ENCODE peak calls at places on chromosome 12, in seven cellular contexts. L is GM12892, O is GM12891, M is A549, K is breast epithelium, I is tibial nerve, D is IMR-90. Z is an unnamed sample.

GRCh38 chr12:90235642-90236041 is 527.0 kb upstream of the ATP2B1 start:
- DNase-seq in L (no peak), O (no peak), M (no peak), K (no peak), I (no peak), D (no peak), Z (no peak)

GRCh38 chr12:7542813-7543212 is 39.2 kb upstream of the CD163 start:
- DNase-seq in L (no peak), O (no peak), M (no peak), K (no peak), I (no peak), D (peak), Z (no peak)

GRCh38 chr12:131167334-131167733 is 213.6 kb downstream of the ADGRD1 start:
- DNase-seq in L (no peak), O (no peak), M (no peak), K (no peak), I (no peak), D (no peak), Z (no peak)

GRCh38 chr12:93790472-93791152 is 113.4 kb downstream of the CRADD start:
- DNase-seq in L (no peak), O (no peak), M (peak), K (no peak), I (no peak), D (peak), Z (no peak)

GRCh38 chr12:108635201-108635996 is 1.7 kb upstream of the SELPLG start:
- DNase-seq in L (peak), O (peak), M (no peak), K (no peak), I (no peak), D (peak), Z (no peak)

GRCh38 chr12:124742702-124743101 is 121.0 kb downstream of the SCARB1 start:
- DNase-seq in L (no peak), O (no peak), M (no peak), K (no peak), I (no peak), D (no peak), Z (no peak)

GRCh38 chr12:633731-634130 is 29.5 kb downstream of the NINJ2 start:
- DNase-seq in L (no peak), O (no peak), M (no peak), K (no peak), I (no peak), D (no peak), Z (no peak)

GRCh38 chr12:69570000-69570516 is 15.2 kb upstream of the CCT2 start:
- DNase-seq in L (no peak), O (no peak), M (peak), K (no peak), I (no peak), D (no peak), Z (no peak)

GRCh38 chr12:89565002-89565401 is 39.2 kb upstream of the POC1B start:
- DNase-seq in L (no peak), O (no peak), M (no peak), K (no peak), I (no peak), D (no peak), Z (no peak)

GRCh38 chr12:8603858-8604257 is 8.8 kb downstream of the AICDA start:
- DNase-seq in L (no peak), O (no peak), M (peak), K (no peak), I (no peak), D (no peak), Z (no peak)

GRCh38 chr12:114221136-114221838 is 184.7 kb downstream of the TBX5 start:
- DNase-seq in L (no peak), O (no peak), M (no peak), K (no peak), I (no peak), D (no peak), Z (no peak)

GRCh38 chr12:123106640-123107359 is 44.1 kb downstream of the PITPNM2 start:
- DNase-seq in L (no peak), O (no peak), M (peak), K (no peak), I (no peak), D (no peak), Z (no peak)

GRCh38 chr12:56152132-56152755 is at the start of gene MYL6B:
- DNase-seq in L (peak), O (peak), M (peak), K (peak), I (peak), D (peak), Z (peak)
- TF ChIP-seq POLR2A in L (peak), O (peak), M (peak), K (peak), I (peak), D (no peak), Z (peak)

GRCh38 chr12:66514581-66514980 is 164.3 kb downstream of the GRIP1 start:
- DNase-seq in L (no peak), O (no peak), M (no peak), K (no peak), I (no peak), D (no peak), Z (no peak)

GRCh38 chr12:66516133-66516532 is 162.7 kb downstream of the GRIP1 start:
- DNase-seq in L (no peak), O (no peak), M (no peak), K (no peak), I (no peak), D (no peak), Z (no peak)
- TF ChIP-seq POLR2A in L (no peak), O (no peak), M (no peak), K (no peak), I (no peak), D (no peak), Z (no peak)

DNA sequence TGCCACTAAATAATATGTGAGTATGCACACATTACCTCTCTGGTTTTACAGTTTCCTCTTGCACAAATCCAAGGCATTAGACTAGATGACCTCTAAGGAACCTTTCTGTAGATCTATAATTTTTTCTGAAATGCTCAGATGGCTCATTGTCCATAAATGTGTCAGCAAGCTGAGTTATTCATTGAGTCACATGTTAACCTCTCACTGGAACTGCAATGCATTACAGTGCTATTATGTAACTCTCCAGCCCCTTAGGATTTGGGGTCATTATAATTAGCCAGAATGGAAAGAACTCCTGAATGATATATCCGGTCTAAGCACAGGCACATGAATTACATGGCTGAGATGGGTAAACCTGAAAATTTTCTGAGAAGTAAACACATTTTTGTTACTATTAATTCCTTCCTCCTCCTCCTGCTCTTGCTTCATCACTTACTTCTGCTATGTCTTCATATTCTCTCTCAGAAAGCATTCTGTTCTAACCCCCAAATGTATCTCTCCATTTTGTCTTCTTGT is 20.3 kb upstream of the DRAM1 start:
- DNase-seq in L (no peak), O (no peak), M (peak), K (no peak), I (no peak), D (peak), Z (no peak)
- TF ChIP-seq POLR2A in L (no peak), O (no peak), M (no peak), K (no peak), I (no peak), D (no peak), Z (no peak)

DNA sequence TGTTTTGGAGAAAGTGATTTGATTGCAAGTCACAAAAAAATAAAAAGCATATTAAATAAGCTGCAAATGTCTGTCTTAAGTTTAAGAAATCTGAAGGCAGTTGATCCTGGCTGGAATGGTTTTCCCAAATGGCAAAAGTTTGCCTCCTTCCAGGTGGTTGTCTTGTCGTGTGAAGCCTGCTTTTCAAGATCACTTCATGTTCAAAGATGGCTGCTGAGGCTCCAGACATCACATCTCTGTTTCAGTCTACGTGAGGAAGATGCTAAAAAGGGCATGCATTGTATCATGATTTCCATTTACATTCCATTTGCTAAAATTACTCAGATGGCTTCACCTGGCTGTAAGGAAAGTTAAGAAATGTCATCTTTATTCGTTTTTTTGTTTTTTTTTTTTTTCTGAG is 31.6 kb upstream of the HMGA2 start:
- DNase-seq in L (no peak), O (no peak), M (no peak), K (no peak), I (no peak), D (no peak), Z (no peak)
- TF ChIP-seq POLR2A in L (no peak), O (no peak), M (no peak), K (no peak), I (no peak), D (no peak), Z (no peak)

GRCh38 chr12:112386726-112387125 is 4.5 kb upstream of the HECTD4 start:
- DNase-seq in L (no peak), O (no peak), M (no peak), K (no peak), I (no peak), D (peak), Z (no peak)
- TF ChIP-seq POLR2A in L (no peak), O (no peak), M (no peak), K (no peak), I (no peak), D (no peak), Z (no peak)

GRCh38 chr12:103172447-103173112 is 215.1 kb downstream of the ASCL1 start:
- DNase-seq in L (no peak), O (no peak), M (no peak), K (no peak), I (no peak), D (no peak), Z (no peak)
- TF ChIP-seq POLR2A in L (no peak), O (no peak), M (no peak), K (no peak), I (no peak), D (no peak), Z (no peak)

GRCh38 chr12:28190321-28191017 is at the start of gene CCDC91:
- DNase-seq in L (peak), O (peak), M (peak), K (peak), I (peak), D (peak), Z (peak)
- TF ChIP-seq POLR2A in L (peak), O (peak), M (peak), K (no peak), I (peak), D (peak), Z (peak)

GRCh38 chr12:6074394-6074793 is 50.1 kb downstream of the VWF start:
- DNase-seq in L (no peak), O (no peak), M (no peak), K (no peak), I (no peak), D (no peak), Z (no peak)

GRCh38 chr12:6076340-6076739 is 48.1 kb downstream of the VWF start:
- DNase-seq in L (no peak), O (no peak), M (no peak), K (no peak), I (no peak), D (no peak), Z (no peak)

GRCh38 chr12:6076776-6077700 is 47.4 kb downstream of the VWF start:
- DNase-seq in L (no peak), O (no peak), M (no peak), K (no peak), I (no peak), D (no peak), Z (no peak)

GRCh38 chr12:6073426-6073825 is 51.0 kb downstream of the VWF start:
- DNase-seq in L (no peak), O (no peak), M (no peak), K (no peak), I (no peak), D (no peak), Z (no peak)

DNA sequence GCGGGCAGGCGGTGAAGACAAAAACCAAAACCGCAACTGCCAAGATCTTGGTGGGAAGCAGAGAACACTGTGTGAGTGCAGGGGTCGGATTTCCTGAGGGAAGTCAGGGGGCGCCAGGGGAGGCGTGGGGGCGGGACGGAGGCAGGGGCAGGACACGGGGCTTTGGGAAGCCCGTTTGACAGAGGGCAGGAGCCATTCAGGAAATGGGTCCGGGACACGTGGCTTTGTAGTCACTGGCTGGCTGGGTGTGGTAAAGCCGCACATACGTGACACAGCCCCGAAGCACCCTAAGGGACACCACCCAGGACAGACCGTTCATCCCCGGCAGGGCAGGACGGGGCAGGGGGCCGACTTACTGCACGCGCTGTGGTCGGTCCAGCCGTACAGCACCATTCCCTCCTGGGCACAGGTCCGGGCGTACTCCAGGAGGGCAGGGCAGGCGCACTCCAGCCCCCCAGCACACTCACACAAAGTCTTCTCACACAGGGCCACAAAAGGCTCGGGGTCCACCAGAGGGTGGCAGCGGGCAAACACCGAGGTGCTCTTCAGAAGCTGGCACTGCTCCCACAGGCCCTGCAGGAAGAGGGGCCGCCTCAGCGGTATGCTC is 49.4 kb downstream of the VWF start:
- DNase-seq in L (no peak), O (peak), M (no peak), K (no peak), I (no peak), D (no peak), Z (no peak)
- TF ChIP-seq POLR2A in L (no peak), O (no peak), M (no peak), K (no peak), I (no peak), D (no peak), Z (peak)

GRCh38 chr12:46357438-46358324 is 14.9 kb downstream of the SLC38A2 start:
- DNase-seq in L (no peak), O (no peak), M (peak), K (no peak), I (no peak), D (peak), Z (no peak)

GRCh38 chr12:46359667-46360280 is 12.8 kb downstream of the SLC38A2 start:
- DNase-seq in L (no peak), O (no peak), M (no peak), K (no peak), I (no peak), D (no peak), Z (no peak)

GRCh38 chr12:46360370-46360769 is 12.2 kb downstream of the SLC38A2 start:
- DNase-seq in L (no peak), O (no peak), M (no peak), K (no peak), I (no peak), D (no peak), Z (no peak)

GRCh38 chr12:46358325-46358700 is 14.3 kb downstream of the SLC38A2 start:
- DNase-seq in L (no peak), O (no peak), M (no peak), K (no peak), I (no peak), D (no peak), Z (no peak)

GRCh38 chr12:46358791-46359666 is 13.5 kb downstream of the SLC38A2 start:
- DNase-seq in L (no peak), O (no peak), M (no peak), K (no peak), I (no peak), D (no peak), Z (no peak)
- TF ChIP-seq POLR2A in L (peak), O (peak), M (no peak), K (no peak), I (no peak), D (no peak), Z (no peak)

GRCh38 chr12:54369597-54370217 is 5.4 kb upstream of the GPR84 start:
- DNase-seq in L (no peak), O (no peak), M (no peak), K (no peak), I (no peak), D (no peak), Z (no peak)
- TF ChIP-seq POLR2A in L (no peak), O (no peak), M (no peak), K (no peak), I (no peak), D (no peak), Z (no peak)

Z was measured in H54.